ENCODE peak calls at places on chromosomes 11 and 22, in six cellular contexts. H is lower lobe of right lung, O is left ventricle myocardium inferior, W is endothelial cell, R is Panc1, Z is body of pancreas. I is an unnamed sample.

GRCh38 chr22:40176921-40177737 is 596 bp upstream of the TNRC6B start:
- DNase-seq in W (peak; percentile 14), H (no peak), O (peak; percentile 18), R (no peak), Z (peak; percentile 78), I (no peak)

GRCh38 chr11:102385053-102385976 is 38.3 kb downstream of the BIRC2 start:
- DNase-seq in R (no peak), Z (no peak), O (no peak), H (no peak), W (no peak), I (no peak)

GRCh38 chr22:44777364-44777756 is 25.0 kb downstream of the ARHGAP8 start:
- DNase-seq in O (no peak), H (no peak), W (no peak), R (no peak), Z (no peak), I (no peak)

GRCh38 chr11:111999111-111999510 is 26.1 kb upstream of the DLAT start:
- DNase-seq in H (no peak), W (no peak), Z (no peak), R (no peak), O (no peak), I (no peak)

GRCh38 chr11:29300441-29300840 is 716.4 kb downstream of the KCNA4 start:
- DNase-seq in W (no peak), R (no peak), H (no peak), Z (no peak), O (no peak), I (no peak)

GRCh38 chr11:15889972-15890371 is 466.4 kb downstream of the SOX6 start:
- DNase-seq in R (no peak), Z (no peak), W (no peak), O (no peak), H (no peak), I (no peak)

GRCh38 chr11:132187814-132188213 is 817.4 kb downstream of the NTM start:
- DNase-seq in H (no peak), R (no peak), Z (no peak), W (no peak), O (no peak), I (no peak)

GRCh38 chr11:119739021-119739703 is 10.2 kb upstream of the NECTIN1 start:
- DNase-seq in O (no peak), R (no peak), H (no peak), Z (no peak), W (no peak), I (no peak)

GRCh38 chr22:44845796-44846720 is 93.7 kb downstream of the ARHGAP8 start:
- DNase-seq in Z (no peak), R (no peak), H (no peak), W (no peak), O (no peak), I (no peak)

GRCh38 chr11:76426660-76427059 is 18.2 kb upstream of the EMSY start:
- DNase-seq in H (no peak), O (no peak), R (no peak), W (no peak), Z (no peak), I (no peak)

GRCh38 chr22:19902245-19902699 is 39.3 kb upstream of the COMT start:
- DNase-seq in W (no peak), H (no peak), R (no peak), Z (no peak), O (no peak), I (no peak)

GRCh38 chr22:40421082-40421350 is 50.6 kb downstream of the SGSM3 start:
- DNase-seq in W (no peak), O (peak; percentile 2), Z (no peak), R (no peak), H (no peak), I (no peak)

GRCh38 chr22:42641801-42642413 is 1.5 kb upstream of the ATP5MGL start:
- DNase-seq in R (no peak), Z (no peak), O (no peak), W (no peak), H (no peak), I (no peak)

GRCh38 chr11:112345708-112346107 is 85.0 kb upstream of the PLET1 start:
- DNase-seq in Z (no peak), H (no peak), W (no peak), R (no peak), O (no peak), I (no peak)

GRCh38 chr22:31852691-31853370 is 91.5 kb upstream of the YWHAH start:
- DNase-seq in O (no peak), H (no peak), W (no peak), Z (no peak), R (no peak), I (no peak)

GRCh38 chr11:9249252-9249651 is 15.9 kb downstream of the DENND5A start:
- DNase-seq in W (no peak), H (no peak), Z (no peak), R (no peak), O (no peak), I (no peak)

GRCh38 chr11:2380807-2381350 is 3.8 kb downstream of the CD81 start:
- DNase-seq in H (peak; percentile 93), W (no peak), R (no peak), Z (peak; percentile 53), O (peak; percentile 80), I (no peak)

GRCh38 chr11:11626128-11626527 is 4.3 kb upstream of the GALNT18 start:
- DNase-seq in O (no peak), Z (no peak), W (no peak), H (no peak), R (no peak), I (no peak)

GRCh38 chr11:11624206-11624605 is 2.4 kb upstream of the GALNT18 start:
- DNase-seq in H (no peak), Z (no peak), O (no peak), W (no peak), R (no peak), I (no peak)

GRCh38 chr11:11621881-11622706 is at the start of gene GALNT18:
- DNase-seq in W (peak; percentile 96), Z (peak; percentile 93), R (no peak), H (peak; percentile 92), O (peak; percentile 94), I (no peak)

GRCh38 chr11:11622772-11623531 is 1.1 kb upstream of the GALNT18 start:
- DNase-seq in R (no peak), H (no peak), O (no peak), W (no peak), Z (no peak), I (no peak)

DNA sequence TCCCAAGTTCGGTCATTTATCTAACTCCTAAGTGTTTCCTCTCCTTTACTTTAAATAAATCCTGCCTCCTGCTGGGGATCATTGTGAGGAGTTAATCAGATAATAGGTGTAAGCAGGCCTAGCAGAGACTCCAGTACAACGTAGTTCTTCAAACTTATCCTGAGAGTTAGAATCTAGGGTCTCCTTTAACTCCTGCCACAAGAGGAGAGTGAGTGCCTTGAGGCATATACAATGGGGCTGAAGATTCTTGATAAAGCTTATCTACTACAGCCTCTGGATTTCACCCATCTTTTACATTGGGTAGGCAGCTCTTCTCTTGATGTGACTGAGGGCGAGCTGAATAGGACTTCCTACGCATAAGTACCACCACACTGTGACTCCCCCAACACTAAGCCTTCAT is 3.1 kb upstream of the GALNT18 start:
- DNase-seq in Z (no peak), R (no peak), O (no peak), W (no peak), H (no peak), I (no peak)
- TF ChIP-seq CTCF in Z (no peak), R (peak; percentile 4), O (no peak), W (no peak), H (no peak), I (no peak)

GRCh38 chr11:12122083-12122482 is 11.7 kb downstream of the MICAL2 start:
- DNase-seq in W (peak; percentile 21), O (no peak), H (peak; percentile 56), Z (peak; percentile 47), R (no peak), I (no peak)
- TF ChIP-seq CTCF in W (peak; percentile 26), O (peak; percentile 50), H (peak; percentile 56), Z (peak; percentile 69), R (peak; percentile 74), I (peak; percentile 61)

DNA sequence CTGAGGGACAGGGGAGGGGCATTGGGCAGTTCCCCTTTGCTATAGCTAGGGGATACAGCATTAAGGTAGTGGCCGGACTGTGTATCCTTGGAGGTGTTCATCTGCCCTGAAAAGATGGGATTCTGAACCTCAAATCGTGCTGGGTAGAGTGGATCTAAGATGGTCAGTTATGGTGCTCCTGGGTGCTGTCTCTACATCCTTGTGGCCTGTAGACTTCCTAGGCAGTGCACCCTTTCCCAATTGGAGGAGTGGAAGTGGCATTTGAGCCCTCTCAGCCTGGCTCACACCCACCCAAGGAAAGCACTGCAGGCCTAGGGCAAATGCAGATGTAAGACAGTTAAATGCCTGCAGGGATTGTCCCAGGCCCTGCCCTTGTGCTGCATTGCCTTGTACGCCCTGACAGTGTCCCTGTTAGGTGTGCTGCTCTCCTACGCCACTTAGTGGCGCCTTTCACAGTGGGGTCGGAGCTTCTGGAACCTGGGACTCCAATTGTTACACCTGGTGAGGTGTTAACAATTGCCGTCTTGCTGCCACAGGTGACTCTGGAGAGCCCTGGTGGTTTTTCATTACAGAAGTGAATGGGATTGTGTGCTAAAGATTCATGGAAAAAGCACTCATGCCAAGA is 35.0 kb downstream of the PPFIBP2 start:
- DNase-seq in O (no peak), H (no peak), W (peak; percentile 47), Z (peak; percentile 28), R (no peak), I (no peak)
- TF ChIP-seq CTCF in O (peak; percentile 51), H (peak; percentile 44), W (no peak), Z (peak; percentile 32), R (peak; percentile 71), I (peak; percentile 42)

GRCh38 chr11:110249066-110249465 is 47.3 kb downstream of the RDX start:
- DNase-seq in Z (no peak), O (no peak), R (no peak), W (no peak), H (no peak), I (no peak)
- TF ChIP-seq CTCF in Z (peak; percentile 14), O (peak; percentile 38), R (peak; percentile 56), W (no peak), H (peak; percentile 18), I (peak; percentile 39)

GRCh38 chr11:123111465-123111864 is 49.5 kb upstream of the HSPA8 start:
- DNase-seq in W (no peak), O (no peak), R (peak; percentile 48), Z (no peak), H (no peak), I (no peak)
- TF ChIP-seq CTCF in W (peak; percentile 91), O (peak; percentile 85), R (peak; percentile 88), Z (peak; percentile 78), H (peak; percentile 66), I (peak; percentile 83)

I was measured in epithelial cell of proximal tubule.